ENCODE peak calls at places on chromosomes 5 and 9, in seven cellular contexts. R is A673, M is prostate gland, N is fibroblast of lung, B is cardiac fibroblast, D is dorsolateral prefrontal cortex, Q is left ventricle myocardium inferior. I is an unnamed sample.

GRCh38 chr5:125552486-125552885 is 806.0 kb upstream of the ZNF608 start:
- DNase-seq in Q (no peak), D (no peak), B (no peak), M (no peak), N (peak), R (no peak), I (no peak)

GRCh38 chr9:113220467-113221002 is 542 bp downstream of the FKBP15 start:
- DNase-seq in D (no peak), N (no peak), Q (no peak), M (no peak), B (no peak), R (no peak), I (peak)

GRCh38 chr9:93587284-93587650 is 10.9 kb downstream of the PHF2 start:
- DNase-seq in D (no peak), M (no peak), N (no peak), R (no peak), Q (no peak), B (no peak), I (no peak)

GRCh38 chr9:93670208-93671029 is 94.0 kb downstream of the PHF2 start:
- DNase-seq in R (peak), Q (peak), D (peak), B (peak), M (no peak), N (peak), I (no peak)

GRCh38 chr5:172144291-172144815 is 43.7 kb downstream of the STK10 start:
- DNase-seq in R (peak), B (peak), Q (peak), N (peak), M (no peak), D (peak), I (no peak)

GRCh38 chr5:124263172-124263571 is 483.3 kb downstream of the ZNF608 start:
- DNase-seq in D (no peak), N (no peak), Q (no peak), B (no peak), M (no peak), R (no peak), I (no peak)

GRCh38 chr5:81717221-81717620 is 33.7 kb downstream of the SSBP2 start:
- DNase-seq in B (no peak), N (peak), Q (no peak), M (no peak), R (no peak), D (no peak), I (no peak)

GRCh38 chr5:119666542-119666941 is 37.2 kb downstream of the FAM170A start:
- DNase-seq in M (no peak), D (no peak), N (no peak), R (no peak), B (no peak), Q (no peak), I (no peak)

GRCh38 chr5:80002677-80003076 is 11.6 kb upstream of the MTX3 start:
- DNase-seq in N (no peak), R (no peak), D (no peak), B (no peak), Q (no peak), M (no peak), I (no peak)

GRCh38 chr9:92634712-92635605 is 35.0 kb downstream of the IPPK start:
- DNase-seq in B (peak), M (peak), R (peak), N (peak), Q (peak), D (peak), I (peak)

GRCh38 chr5:122077451-122078115 is 476 bp downstream of the LOX start:
- DNase-seq in R (peak), D (peak), M (peak), N (no peak), B (peak), Q (no peak), I (peak)

GRCh38 chr9:95017062-95017461 is 290.6 kb downstream of the AOPEP start:
- DNase-seq in R (no peak), D (no peak), N (peak), Q (no peak), M (no peak), B (no peak), I (no peak)

GRCh38 chr9:15221746-15222145 is 85.3 kb downstream of the TTC39B start:
- DNase-seq in N (no peak), B (no peak), M (no peak), R (no peak), D (no peak), Q (no peak), I (no peak)

GRCh38 chr5:135651156-135651555 is 72.4 kb upstream of the CXCL14 start:
- DNase-seq in N (peak), D (no peak), B (no peak), M (no peak), R (peak), Q (no peak), I (no peak)

GRCh38 chr9:92774274-92774673 is 9.6 kb upstream of the BICD2 start:
- DNase-seq in R (peak), N (peak), B (peak), D (no peak), Q (no peak), M (no peak), I (no peak)

GRCh38 chr5:81303563-81303962 is 2.2 kb downstream of the ZCCHC9 start:
- DNase-seq in Q (no peak), D (no peak), R (no peak), B (peak), M (no peak), N (peak), I (no peak)

GRCh38 chr5:140148508-140148907 is 22.8 kb downstream of the IGIP start:
- DNase-seq in M (no peak), B (no peak), R (no peak), Q (no peak), D (no peak), N (no peak), I (peak)

GRCh38 chr9:110958846-110959245 is 79.4 kb downstream of the LPAR1 start:
- DNase-seq in M (no peak), B (no peak), R (peak), Q (no peak), D (no peak), N (peak), I (no peak)

GRCh38 chr9:34379334-34380033 is 2.8 kb upstream of the MYORG start:
- DNase-seq in N (peak), Q (peak), R (peak), M (peak), D (peak), B (peak), I (peak)

GRCh38 chr9:2271426-2271825 is 256.3 kb downstream of the SMARCA2 start:
- DNase-seq in R (peak), N (peak), B (peak), D (no peak), Q (peak), M (no peak), I (no peak)

GRCh38 chr9:86660146-86660545 is 287.2 kb downstream of the GAS1 start:
- DNase-seq in B (peak), M (no peak), Q (no peak), N (peak), R (no peak), D (no peak), I (no peak)

GRCh38 chr5:158510479-158510878 is 589.2 kb downstream of the EBF1 start:
- DNase-seq in D (no peak), N (no peak), B (no peak), Q (no peak), R (no peak), M (no peak), I (no peak)
- H3K4me3 ChIP-seq in D (no peak), N (no peak), B (no peak), Q (no peak), R (no peak), M (no peak), I (no peak)

GRCh38 chr5:149404746-149405549 is 25.9 kb upstream of the IL17B start:
- DNase-seq in N (peak), D (no peak), R (no peak), M (no peak), Q (no peak), B (peak), I (no peak)

GRCh38 chr5:149406203-149406978 is 27.3 kb upstream of the IL17B start:
- DNase-seq in M (no peak), N (peak), D (no peak), Q (peak), R (peak), B (peak), I (peak)

GRCh38 chr5:149406979-149407306 is 27.9 kb upstream of the IL17B start:
- DNase-seq in D (no peak), Q (no peak), B (no peak), N (no peak), R (no peak), M (no peak), I (no peak)

GRCh38 chr5:149403923-149404745 is 25.0 kb upstream of the IL17B start:
- DNase-seq in B (peak), N (peak), R (peak), D (no peak), M (no peak), Q (no peak), I (no peak)

DNA sequence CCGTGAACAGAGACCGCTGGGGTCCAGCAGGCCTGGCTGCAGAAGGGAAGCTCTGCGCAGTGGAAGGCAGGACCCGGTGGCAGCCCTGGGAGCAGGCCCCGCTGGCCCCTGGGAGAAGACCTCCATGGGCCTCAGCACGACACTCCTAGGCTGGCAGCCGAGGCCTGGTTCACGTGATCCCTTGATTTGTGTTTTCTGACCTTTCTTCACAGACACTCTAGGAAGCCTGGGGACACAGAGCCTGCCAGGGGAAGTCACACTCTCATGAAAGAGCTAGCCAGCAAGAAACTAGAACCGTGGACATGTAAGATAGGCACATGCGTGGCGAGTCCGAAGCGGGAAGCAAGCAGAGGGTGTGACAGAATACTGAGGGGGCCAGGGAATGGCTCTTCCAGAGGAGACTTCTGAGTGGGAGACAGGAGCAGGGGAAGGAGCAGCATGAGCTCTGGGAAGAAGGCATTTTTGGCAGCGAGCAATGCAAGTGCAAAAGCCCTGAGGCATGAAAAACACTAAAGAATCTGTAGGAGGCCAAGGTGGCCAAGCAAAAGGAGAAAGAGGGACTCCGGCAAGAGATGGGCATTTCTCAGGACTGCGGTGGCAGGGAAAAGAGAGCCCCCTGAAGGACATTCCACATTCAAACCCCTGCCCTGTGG is 26.6 kb upstream of the IL17B start:
- DNase-seq in B (no peak), N (no peak), M (no peak), Q (no peak), D (no peak), R (no peak), I (no peak)
- H3K4me3 ChIP-seq in B (no peak), N (no peak), M (no peak), Q (peak), D (no peak), R (no peak), I (no peak)

GRCh38 chr5:189486-189885 is 1.8 kb upstream of the LRRC14B start:
- DNase-seq in R (no peak), N (no peak), Q (no peak), M (no peak), B (no peak), D (no peak), I (no peak)

GRCh38 chr5:190366-191035 is 794 bp upstream of the LRRC14B start:
- DNase-seq in R (no peak), M (no peak), B (no peak), D (no peak), Q (no peak), N (no peak), I (no peak)

GRCh38 chr5:187617-188451 is 3.5 kb upstream of the LRRC14B start:
- DNase-seq in M (no peak), N (no peak), D (no peak), B (no peak), Q (no peak), R (no peak), I (no peak)

GRCh38 chr5:189976-190365 is 1.3 kb upstream of the LRRC14B start:
- DNase-seq in M (no peak), Q (no peak), R (no peak), B (no peak), D (no peak), N (no peak), I (no peak)

GRCh38 chr5:188488-189481 is 2.5 kb upstream of the LRRC14B start:
- DNase-seq in N (peak), Q (peak), B (peak), D (peak), M (peak), R (peak), I (peak)
- H3K4me3 ChIP-seq in N (no peak), Q (peak), B (no peak), D (peak), M (no peak), R (no peak), I (no peak)

GRCh38 chr5:62168882-62169281 is 137.1 kb upstream of the KIF2A start:
- DNase-seq in B (no peak), R (no peak), D (no peak), M (no peak), N (no peak), Q (no peak), I (no peak)
- H3K4me3 ChIP-seq in B (no peak), R (no peak), D (no peak), M (no peak), N (no peak), Q (no peak), I (no peak)

GRCh38 chr5:150364004-150364403 is 6.5 kb downstream of the TCOF1 start:
- DNase-seq in B (no peak), N (no peak), Q (no peak), M (no peak), R (no peak), D (no peak), I (no peak)

GRCh38 chr5:150361301-150361700 is 3.8 kb downstream of the TCOF1 start:
- DNase-seq in Q (no peak), B (no peak), D (no peak), N (no peak), R (no peak), M (no peak), I (no peak)

GRCh38 chr5:150358261-150359095 is 981 bp downstream of the TCOF1 start:
- DNase-seq in R (peak), D (no peak), N (peak), B (no peak), M (no peak), Q (no peak), I (no peak)

GRCh38 chr5:150368526-150368925 is 11.0 kb downstream of the TCOF1 start:
- DNase-seq in Q (no peak), R (no peak), D (no peak), N (no peak), B (no peak), M (no peak), I (no peak)

GRCh38 chr5:150363185-150363584 is 5.7 kb downstream of the TCOF1 start:
- DNase-seq in R (no peak), D (no peak), M (no peak), B (no peak), Q (no peak), N (no peak), I (no peak)
- H3K4me3 ChIP-seq in R (no peak), D (no peak), M (no peak), B (no peak), Q (no peak), N (no peak), I (no peak)

DNA sequence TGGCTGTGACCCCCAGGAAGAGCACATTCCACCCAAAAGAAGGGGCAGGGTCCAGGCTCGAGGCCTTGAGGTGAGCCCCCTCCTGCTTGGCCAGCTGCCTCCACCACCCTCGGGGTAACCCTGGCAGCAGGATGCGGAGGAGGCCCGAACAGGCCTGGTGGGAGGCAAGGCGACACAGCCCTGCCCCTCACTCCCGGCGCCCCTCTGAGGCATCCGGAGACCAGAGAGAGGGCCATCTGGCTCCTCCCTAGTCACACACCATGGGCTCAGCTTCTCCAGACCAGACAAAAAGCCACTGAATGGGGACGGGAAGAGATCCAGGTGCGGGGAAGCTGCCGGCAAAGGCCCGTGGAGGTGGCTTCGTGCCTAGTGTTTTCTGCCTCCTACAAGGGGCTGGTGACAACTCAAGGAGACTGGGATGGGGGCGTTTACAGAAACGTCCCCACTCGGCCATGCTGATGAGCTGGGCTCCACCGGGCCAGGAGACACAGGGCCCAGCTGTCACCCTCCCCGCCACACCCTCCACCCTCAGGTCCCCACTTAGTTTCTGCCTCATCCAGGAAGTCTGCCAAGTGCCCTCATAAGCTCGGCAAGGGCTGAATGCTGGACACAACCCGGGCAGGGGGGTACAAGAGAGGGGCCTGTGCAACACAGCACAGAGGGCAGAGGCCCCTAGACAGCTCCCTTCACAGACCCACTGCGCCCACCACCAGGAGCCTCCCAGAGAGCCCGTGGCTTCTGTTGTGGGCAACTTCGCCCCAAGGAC is 41.9 kb downstream of the NACC2 start:
- DNase-seq in Q (no peak), B (peak), D (peak), R (no peak), N (peak), M (no peak), I (peak)
- H3K4me3 ChIP-seq in Q (peak), B (no peak), D (peak), R (peak), N (no peak), M (peak), I (peak)

GRCh38 chr9:131278421-131279111 is 2.3 kb upstream of the FAM78A start:
- DNase-seq in N (no peak), D (no peak), Q (no peak), R (no peak), B (no peak), M (no peak), I (no peak)

GRCh38 chr9:131279927-131280530 is 3.7 kb upstream of the FAM78A start:
- DNase-seq in M (no peak), D (peak), N (no peak), R (no peak), Q (no peak), B (no peak), I (no peak)

GRCh38 chr9:131277673-131278420 is 1.5 kb upstream of the FAM78A start:
- DNase-seq in N (peak), R (peak), D (peak), B (peak), M (peak), Q (peak), I (peak)

GRCh38 chr9:131280660-131281059 is 4.3 kb upstream of the FAM78A start:
- DNase-seq in R (no peak), Q (no peak), B (no peak), M (no peak), D (no peak), N (no peak), I (no peak)

DNA sequence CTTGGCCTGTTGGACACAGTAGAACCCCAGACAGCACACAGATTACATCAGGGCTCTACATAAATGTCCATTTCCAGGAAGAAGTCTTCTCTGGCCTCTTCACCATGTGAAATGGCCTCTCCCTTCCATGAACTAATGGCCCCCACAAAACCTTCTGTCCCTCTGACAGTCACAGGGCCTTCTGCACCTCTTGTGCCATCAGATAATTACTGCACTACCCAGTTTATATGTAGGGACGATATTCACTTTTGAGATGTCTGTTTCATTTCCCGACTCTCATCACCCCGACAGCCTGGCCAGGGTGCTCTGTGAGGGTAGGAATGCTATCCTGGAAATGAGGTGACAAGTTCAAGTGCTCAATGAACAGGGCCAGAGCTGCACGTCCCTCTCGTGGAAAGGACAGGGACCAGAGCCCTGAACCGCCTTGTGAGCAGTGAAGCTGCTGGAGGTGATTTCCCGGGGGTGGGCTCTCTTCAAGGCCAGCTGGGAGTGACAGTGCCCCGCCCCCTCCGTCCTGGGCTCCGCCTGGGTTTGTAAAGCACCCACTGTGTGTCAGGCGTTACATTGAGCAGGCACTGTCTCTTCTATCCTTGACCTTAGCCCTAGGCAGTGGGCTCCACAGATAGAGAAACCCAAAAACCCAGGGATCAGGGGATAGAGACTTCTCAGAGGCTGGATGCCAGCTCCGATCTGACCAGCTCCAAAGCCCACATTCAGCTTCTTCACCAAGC is 3.1 kb upstream of the FAM78A start:
- DNase-seq in B (no peak), Q (peak), M (no peak), R (no peak), D (no peak), N (no peak), I (no peak)
- H3K4me3 ChIP-seq in B (no peak), Q (peak), M (no peak), R (no peak), D (no peak), N (no peak), I (no peak)